ENCODE peak calls at places on chromosomes 16 and 17, in four cellular contexts. V, N, W and E are unnamed samples.

GRCh38 chr16:73142995-73143394 is 95.1 kb upstream of the ZFHX3 start:
- DNase-seq in V (no peak), N (no peak), W (no peak), E (no peak)

GRCh38 chr17:38464251-38464722 is 36.0 kb downstream of the ARHGAP23 start:
- DNase-seq in V (peak), N (no peak), W (no peak), E (no peak)

GRCh38 chr16:57143125-57143965 is 42.5 kb downstream of the PSME3IP1 start:
- DNase-seq in V (no peak), N (no peak), W (no peak), E (no peak)

GRCh38 chr17:56891751-56892150 is 22.1 kb downstream of the TRIM25 start:
- DNase-seq in V (peak), N (peak), W (no peak), E (peak)

GRCh38 chr17:1216209-1216937 is 36.6 kb upstream of the ABR start:
- DNase-seq in V (no peak), N (no peak), W (no peak), E (no peak)

GRCh38 chr16:50311891-50312501 is 45.6 kb downstream of the ADCY7 start:
- DNase-seq in V (no peak), N (no peak), W (no peak), E (no peak)

GRCh38 chr17:51079049-51079448 is 41.6 kb downstream of the SPAG9 start:
- DNase-seq in V (no peak), N (no peak), W (no peak), E (peak)

GRCh38 chr17:73474370-73474988 is 162.7 kb upstream of the CDC42EP4 start:
- DNase-seq in V (peak), N (peak), W (no peak), E (no peak)

DNA sequence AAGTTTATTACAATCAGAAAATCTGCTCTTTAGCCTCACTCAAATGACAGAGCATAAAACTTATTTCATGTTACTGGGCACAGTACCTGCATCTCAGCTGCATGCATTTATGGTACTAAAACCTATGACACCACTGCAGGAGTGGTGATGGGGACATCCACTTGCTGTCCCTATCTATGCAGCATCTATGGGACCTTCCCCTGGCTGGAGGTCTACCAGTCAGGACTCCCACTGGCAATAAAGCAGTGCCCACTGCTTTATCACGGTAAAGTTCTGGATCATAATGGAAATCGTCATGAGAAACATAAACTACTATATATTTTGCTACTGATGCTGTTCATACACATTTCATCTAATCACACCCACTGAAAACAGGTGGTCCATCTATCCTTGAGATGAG is 26.2 kb downstream of the NSMCE1 start:
- DNase-seq in V (no peak), N (no peak), W (no peak), E (no peak)
- TF ChIP-seq NRF1 in V (no peak), N (no peak), W (no peak), E (no peak)

DNA sequence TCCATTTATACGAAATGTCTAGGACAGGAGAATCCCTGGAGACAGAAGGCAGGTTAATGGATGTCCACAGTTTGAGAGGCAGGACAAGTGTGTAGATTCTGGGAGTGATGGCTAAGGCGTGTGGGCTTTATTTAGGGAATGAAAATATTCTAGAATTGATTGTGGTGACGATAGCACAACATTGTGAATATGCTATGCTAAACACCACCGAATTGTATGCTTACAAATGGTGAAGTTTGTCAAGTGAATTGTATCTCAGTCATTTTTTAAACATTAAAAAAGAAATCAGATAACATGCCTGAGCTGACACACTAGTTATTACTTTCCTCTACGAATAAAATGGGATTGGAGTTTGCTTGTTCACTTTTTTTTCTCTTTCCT is 5.4 kb upstream of the TXNDC11 start:
- DNase-seq in V (no peak), N (no peak), W (no peak), E (no peak)
- H3K27ac ChIP-seq in V (no peak), N (no peak), W (no peak), E (no peak)

GRCh38 chr16:88349903-88350900 is 32.6 kb upstream of the ZNF469 start:
- DNase-seq in V (peak), N (no peak), W (no peak), E (no peak)
- TF ChIP-seq NRF1 in V (no peak), N (no peak), W (no peak), E (no peak)

GRCh38 chr16:29899516-29900101 is at the start of gene SEZ6L2:
- DNase-seq in V (peak), N (peak), W (no peak), E (peak)
- H3K27ac ChIP-seq in V (peak), N (no peak), W (no peak), E (peak)

GRCh38 chr16:14097182-14097951 is 26.2 kb downstream of the MRTFB start:
- DNase-seq in V (no peak), N (no peak), W (no peak), E (no peak)
- TF ChIP-seq NRF1 in V (no peak), N (no peak), W (no peak), E (no peak)

GRCh38 chr16:69478685-69479084 is 54.3 kb downstream of the CYB5B start:
- DNase-seq in V (no peak), N (no peak), W (no peak), E (no peak)

GRCh38 chr16:69477546-69477945 is 53.1 kb downstream of the CYB5B start:
- DNase-seq in V (no peak), N (no peak), W (no peak), E (no peak)

GRCh38 chr16:69474447-69474846 is 50.0 kb downstream of the CYB5B start:
- DNase-seq in V (no peak), N (no peak), W (no peak), E (no peak)

GRCh38 chr16:69479806-69480205 is 55.4 kb downstream of the CYB5B start:
- DNase-seq in V (no peak), N (no peak), W (no peak), E (no peak)

GRCh38 chr16:69476920-69477418 is 52.5 kb downstream of the CYB5B start:
- DNase-seq in V (no peak), N (no peak), W (no peak), E (no peak)
- H3K27ac ChIP-seq in V (peak), N (no peak), W (no peak), E (no peak)

GRCh38 chr17:42050360-42051012 is at the start of gene C17orf113:
- DNase-seq in V (peak), N (peak), W (no peak), E (peak)
- TF ChIP-seq NRF1 in V (no peak), N (no peak), W (no peak), E (no peak)

DNA sequence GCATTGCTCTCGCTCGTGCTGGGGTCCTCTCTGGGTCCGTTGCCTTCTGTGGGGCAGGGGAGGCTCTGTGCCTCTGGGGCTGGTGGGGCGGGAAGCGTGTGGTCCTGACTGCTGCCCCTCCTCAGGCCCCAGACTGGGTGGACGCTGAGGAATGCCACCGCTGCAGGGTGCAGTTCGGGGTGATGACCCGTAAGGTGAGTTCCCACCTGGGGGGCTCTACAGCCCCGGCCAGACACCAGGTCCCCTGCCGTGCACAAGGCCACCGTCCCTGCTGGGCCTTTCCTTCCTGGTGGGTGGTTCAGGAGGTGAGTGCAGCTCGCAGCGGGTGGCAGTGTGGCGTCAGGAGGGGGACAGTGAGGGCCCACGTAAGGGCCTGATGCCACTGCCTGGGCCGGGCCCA is 6.7 kb downstream of the HGS start:
- DNase-seq in V (no peak), N (no peak), W (no peak), E (no peak)
- H3K27ac ChIP-seq in V (no peak), N (no peak), W (no peak), E (no peak)

DNA sequence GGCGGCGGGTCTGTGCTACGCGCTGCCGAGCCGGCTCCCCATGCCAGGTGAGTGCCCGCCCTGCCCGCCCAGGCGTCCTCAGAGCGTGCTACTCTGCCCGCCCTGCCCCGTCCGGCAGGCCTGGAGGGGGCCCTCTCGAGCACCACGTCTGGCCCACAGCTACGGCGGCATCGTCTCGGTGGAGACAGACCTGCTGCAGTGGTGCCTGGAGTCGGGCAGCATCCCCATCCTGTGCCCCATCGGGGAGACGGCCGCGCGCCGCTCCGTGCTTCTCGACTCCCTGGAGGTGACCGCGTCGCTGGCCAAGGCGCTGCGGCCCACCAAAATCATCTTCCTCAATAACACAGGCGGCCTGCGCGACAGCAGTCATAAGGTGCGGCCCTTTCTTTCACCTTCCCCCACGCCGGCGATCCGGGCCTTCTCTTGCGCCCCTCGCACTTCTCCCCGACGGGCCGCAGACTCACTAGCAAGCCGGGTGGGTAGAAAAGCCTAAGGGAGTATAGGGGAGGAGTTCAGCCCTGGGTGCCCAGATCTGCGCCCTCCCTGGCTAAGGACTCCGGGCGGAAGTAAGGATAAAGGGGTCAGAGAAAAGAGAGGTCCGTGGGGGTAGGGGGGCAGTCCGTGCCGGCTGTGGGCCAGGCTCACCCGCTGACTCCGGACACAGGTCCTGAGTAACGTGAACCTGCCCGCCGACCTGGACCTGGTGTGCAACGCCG is 1.6 kb downstream of the NAGS start:
- DNase-seq in V (peak), N (no peak), W (no peak), E (peak)
- TF ChIP-seq NRF1 in V (no peak), N (no peak), W (no peak), E (no peak)

GRCh38 chr16:87896924-87897562 is 27.7 kb upstream of the SLC7A5 start:
- DNase-seq in V (no peak), N (no peak), W (no peak), E (no peak)
- H3K27ac ChIP-seq in V (no peak), N (no peak), W (no peak), E (no peak)